ENCODE peak calls at places on chromosomes 5 and 9, in eight cellular contexts. V, Q, W, T, Y, L, P and K are unnamed samples.

GRCh38 chr9:84394036-84394435 is 53.5 kb upstream of the SLC28A3 start:
- DNase-seq in W (no peak), T (no peak), Y (no peak), V (no peak), L (no peak), Q (no peak), P (no peak), K (no peak)

GRCh38 chr5:95858023-95858461 is 35.5 kb upstream of the GLRX start:
- DNase-seq in T (no peak), Q (peak; percentile 92), P (no peak), L (no peak), Y (no peak), W (no peak), V (no peak), K (no peak)

GRCh38 chr5:139108056-139108811 is 89.9 kb downstream of the SIL1 start:
- DNase-seq in P (no peak), L (no peak), T (no peak), W (no peak), Y (peak; percentile 51), V (no peak), Q (no peak), K (peak; percentile 15)

GRCh38 chr5:142385194-142385593 is 60.4 kb upstream of the SPRY4 start:
- DNase-seq in V (no peak), W (no peak), P (no peak), Q (no peak), T (no peak), Y (no peak), L (no peak), K (no peak)

GRCh38 chr5:83102581-83102980 is 25.2 kb downstream of the XRCC4 start:
- DNase-seq in Q (no peak), W (no peak), L (no peak), V (no peak), Y (no peak), T (no peak), P (no peak), K (no peak)

GRCh38 chr9:34701023-34701768 is 8.7 kb downstream of the CCL21 start:
- DNase-seq in L (no peak), T (peak; percentile 48), W (peak; percentile 35), Q (peak; percentile 94), Y (peak; percentile 65), V (peak; percentile 47), P (peak; percentile 30), K (peak; percentile 35)

GRCh38 chr5:121628783-121629182 is 222.9 kb upstream of the FTMT start:
- DNase-seq in Q (no peak), V (no peak), T (no peak), L (no peak), P (no peak), Y (no peak), W (no peak), K (no peak)

GRCh38 chr9:103997861-103998370 is 96.2 kb upstream of the SMC2 start:
- DNase-seq in Y (no peak), P (no peak), L (no peak), Q (no peak), T (no peak), W (no peak), V (no peak), K (no peak)

GRCh38 chr5:89338935-89339334 is 456.0 kb upstream of the MEF2C start:
- DNase-seq in V (no peak), L (no peak), Q (no peak), T (peak; percentile 30), Y (no peak), P (no peak), W (no peak), K (no peak)

GRCh38 chr5:156444737-156445136 is 117.8 kb downstream of the SGCD start:
- DNase-seq in Y (peak; percentile 3), L (no peak), W (no peak), V (no peak), P (no peak), T (no peak), Q (no peak), K (no peak)

GRCh38 chr5:148833122-148833521 is 6.7 kb downstream of the ADRB2 start:
- DNase-seq in Q (no peak), W (no peak), L (no peak), V (no peak), Y (no peak), T (no peak), P (no peak), K (no peak)

GRCh38 chr9:132243156-132244074 is 81.6 kb downstream of the NTNG2 start:
- DNase-seq in Y (no peak), V (no peak), L (no peak), Q (no peak), P (no peak), W (no peak), T (peak; percentile 37), K (no peak)

GRCh38 chr5:166710275-166710674 is 1581.2 kb upstream of the WWC1 start:
- DNase-seq in T (no peak), P (no peak), V (no peak), L (no peak), W (no peak), Y (no peak), Q (no peak), K (no peak)

GRCh38 chr5:124317471-124317870 is 429.0 kb downstream of the ZNF608 start:
- DNase-seq in Y (no peak), Q (no peak), V (no peak), T (no peak), W (no peak), P (no peak), L (no peak), K (no peak)